ENCODE peak calls at places on chromosomes 3 and 15, in five cellular contexts. One of them, this sample, is unnamed.

GRCh38 chr15:89068325-89068784 is 19.9 kb upstream of the ABHD2 start:
- DNase-seq in HCT116: no peak
- DNase-seq in lower leg skin: no peak
- DNase-seq in ovary: no peak
- DNase-seq in fibroblast of pulmonary artery: peak
- DNase-seq in this sample: peak

GRCh38 chr15:68512578-68512977 is 66.2 kb upstream of the CORO2B start:
- DNase-seq in ovary: no peak
- DNase-seq in HCT116: no peak
- DNase-seq in lower leg skin: peak
- DNase-seq in fibroblast of pulmonary artery: peak
- DNase-seq in this sample: no peak

GRCh38 chr3:192887047-192887446 is 30.6 kb downstream of the MB21D2 start:
- DNase-seq in HCT116: peak
- DNase-seq in ovary: no peak
- DNase-seq in fibroblast of pulmonary artery: peak
- DNase-seq in lower leg skin: no peak
- DNase-seq in this sample: no peak

GRCh38 chr3:148074916-148075315 is 622.8 kb upstream of the AGTR1 start:
- DNase-seq in HCT116: no peak
- DNase-seq in lower leg skin: no peak
- DNase-seq in fibroblast of pulmonary artery: no peak
- DNase-seq in ovary: no peak
- DNase-seq in this sample: no peak

GRCh38 chr15:28944696-28945300 is 59.0 kb downstream of the APBA2 start:
- DNase-seq in lower leg skin: no peak
- DNase-seq in HCT116: no peak
- DNase-seq in fibroblast of pulmonary artery: no peak
- DNase-seq in ovary: no peak
- DNase-seq in this sample: no peak

GRCh38 chr15:48579945-48580671 is 65.4 kb downstream of the FBN1 start:
- DNase-seq in ovary: no peak
- DNase-seq in fibroblast of pulmonary artery: peak
- DNase-seq in HCT116: no peak
- DNase-seq in lower leg skin: no peak
- DNase-seq in this sample: no peak

GRCh38 chr3:137761563-137762503 is 2.3 kb upstream of the SOX14 start:
- DNase-seq in fibroblast of pulmonary artery: no peak
- DNase-seq in lower leg skin: no peak
- DNase-seq in ovary: no peak
- DNase-seq in HCT116: no peak
- DNase-seq in this sample: no peak

GRCh38 chr3:117439812-117440211 is 730.2 kb downstream of the TUSC7 start:
- DNase-seq in lower leg skin: no peak
- DNase-seq in HCT116: no peak
- DNase-seq in ovary: no peak
- DNase-seq in fibroblast of pulmonary artery: peak
- DNase-seq in this sample: no peak

GRCh38 chr15:87736401-87736800 is 520.1 kb downstream of the NTRK3 start:
- DNase-seq in lower leg skin: no peak
- DNase-seq in ovary: no peak
- DNase-seq in fibroblast of pulmonary artery: peak
- DNase-seq in HCT116: no peak
- DNase-seq in this sample: no peak

GRCh38 chr3:51642462-51642861 is 28.6 kb upstream of the TEX264 start:
- DNase-seq in ovary: no peak
- DNase-seq in lower leg skin: no peak
- DNase-seq in HCT116: no peak
- DNase-seq in fibroblast of pulmonary artery: peak
- DNase-seq in this sample: no peak

GRCh38 chr15:101103589-101103988 is 148.3 kb downstream of the CHSY1 start:
- DNase-seq in ovary: no peak
- DNase-seq in HCT116: no peak
- DNase-seq in fibroblast of pulmonary artery: no peak
- DNase-seq in lower leg skin: no peak
- DNase-seq in this sample: no peak

GRCh38 chr3:155093261-155093660 is 13.1 kb downstream of the MME start:
- DNase-seq in lower leg skin: no peak
- DNase-seq in HCT116: no peak
- DNase-seq in ovary: no peak
- DNase-seq in fibroblast of pulmonary artery: no peak
- DNase-seq in this sample: no peak

GRCh38 chr15:69853572-69853971 is 244.1 kb downstream of the TLE3 start:
- DNase-seq in lower leg skin: peak
- DNase-seq in ovary: no peak
- DNase-seq in HCT116: peak
- DNase-seq in fibroblast of pulmonary artery: peak
- DNase-seq in this sample: no peak

GRCh38 chr15:94972314-94972713 is 741.0 kb downstream of the MCTP2 start:
- DNase-seq in lower leg skin: no peak
- DNase-seq in fibroblast of pulmonary artery: peak
- DNase-seq in ovary: no peak
- DNase-seq in HCT116: no peak
- DNase-seq in this sample: no peak

GRCh38 chr3:10888523-10889081 is 72.6 kb downstream of the SLC6A11 start:
- DNase-seq in ovary: no peak
- DNase-seq in fibroblast of pulmonary artery: no peak
- DNase-seq in lower leg skin: no peak
- DNase-seq in HCT116: no peak
- DNase-seq in this sample: no peak

GRCh38 chr3:159882784-159883779 is 105.6 kb upstream of the IL12A start:
- DNase-seq in HCT116: no peak
- DNase-seq in lower leg skin: no peak
- DNase-seq in ovary: no peak
- DNase-seq in fibroblast of pulmonary artery: peak
- DNase-seq in this sample: peak

GRCh38 chr3:177833392-177833791 is 636.1 kb upstream of the TBL1XR1 start:
- DNase-seq in fibroblast of pulmonary artery: no peak
- DNase-seq in lower leg skin: no peak
- DNase-seq in ovary: no peak
- DNase-seq in HCT116: no peak
- DNase-seq in this sample: no peak

GRCh38 chr3:161069441-161070251 is 35.5 kb downstream of the B3GALNT1 start:
- DNase-seq in HCT116: no peak
- DNase-seq in ovary: no peak
- DNase-seq in fibroblast of pulmonary artery: peak
- DNase-seq in lower leg skin: peak
- DNase-seq in this sample: no peak

GRCh38 chr15:74431645-74432044 is 2.1 kb downstream of the SEMA7A start:
- DNase-seq in lower leg skin: no peak
- DNase-seq in fibroblast of pulmonary artery: no peak
- DNase-seq in HCT116: no peak
- DNase-seq in ovary: no peak
- DNase-seq in this sample: no peak

DNA sequence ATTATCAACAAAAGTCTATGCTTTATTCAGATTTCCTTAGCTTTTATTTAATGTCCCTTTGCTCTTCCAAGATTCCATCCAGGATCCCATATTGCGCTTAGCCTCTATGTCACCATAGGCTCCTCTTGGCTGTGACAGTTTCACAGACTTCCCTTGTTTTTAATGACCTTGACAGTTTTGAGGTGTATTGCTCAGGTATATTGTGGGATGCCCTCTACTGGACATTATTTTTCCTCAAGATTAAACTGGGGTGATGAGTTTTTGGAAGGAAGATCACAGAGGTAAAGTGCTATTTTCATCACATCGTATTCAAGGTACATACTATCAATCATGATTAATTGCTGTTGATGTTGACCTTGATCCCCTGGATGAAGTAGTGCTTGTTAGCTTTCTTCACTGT is 99.1 kb upstream of the SMAD3 start:
- DNase-seq in ovary: no peak
- DNase-seq in fibroblast of pulmonary artery: no peak
- DNase-seq in HCT116: peak
- DNase-seq in lower leg skin: no peak
- DNase-seq in this sample: no peak
- TF ChIP-seq CTCF in ovary: no peak
- TF ChIP-seq CTCF in fibroblast of pulmonary artery: peak
- TF ChIP-seq CTCF in HCT116: peak
- TF ChIP-seq CTCF in lower leg skin: no peak
- TF ChIP-seq CTCF in this sample: peak

GRCh38 chr15:59396660-59397059 is 24.0 kb upstream of the MYO1E start:
- DNase-seq in fibroblast of pulmonary artery: no peak
- DNase-seq in ovary: no peak
- DNase-seq in HCT116: no peak
- DNase-seq in lower leg skin: no peak
- DNase-seq in this sample: no peak
- TF ChIP-seq CTCF in fibroblast of pulmonary artery: no peak
- TF ChIP-seq CTCF in ovary: no peak
- TF ChIP-seq CTCF in HCT116: peak
- TF ChIP-seq CTCF in lower leg skin: no peak
- TF ChIP-seq CTCF in this sample: no peak

GRCh38 chr3:186609247-186609868 is 3.5 kb upstream of the AHSG start:
- DNase-seq in ovary: no peak
- DNase-seq in lower leg skin: no peak
- DNase-seq in fibroblast of pulmonary artery: peak
- DNase-seq in HCT116: peak
- DNase-seq in this sample: no peak
- TF ChIP-seq CTCF in ovary: no peak
- TF ChIP-seq CTCF in lower leg skin: no peak
- TF ChIP-seq CTCF in fibroblast of pulmonary artery: peak
- TF ChIP-seq CTCF in HCT116: peak
- TF ChIP-seq CTCF in this sample: peak

GRCh38 chr3:139586420-139587017 is 47.0 kb upstream of the RBP1 start:
- DNase-seq in HCT116: no peak
- DNase-seq in fibroblast of pulmonary artery: no peak
- DNase-seq in ovary: no peak
- DNase-seq in lower leg skin: no peak
- DNase-seq in this sample: no peak

GRCh38 chr3:139585820-139586219 is 46.3 kb upstream of the RBP1 start:
- DNase-seq in ovary: no peak
- DNase-seq in HCT116: no peak
- DNase-seq in fibroblast of pulmonary artery: no peak
- DNase-seq in lower leg skin: no peak
- DNase-seq in this sample: no peak

DNA sequence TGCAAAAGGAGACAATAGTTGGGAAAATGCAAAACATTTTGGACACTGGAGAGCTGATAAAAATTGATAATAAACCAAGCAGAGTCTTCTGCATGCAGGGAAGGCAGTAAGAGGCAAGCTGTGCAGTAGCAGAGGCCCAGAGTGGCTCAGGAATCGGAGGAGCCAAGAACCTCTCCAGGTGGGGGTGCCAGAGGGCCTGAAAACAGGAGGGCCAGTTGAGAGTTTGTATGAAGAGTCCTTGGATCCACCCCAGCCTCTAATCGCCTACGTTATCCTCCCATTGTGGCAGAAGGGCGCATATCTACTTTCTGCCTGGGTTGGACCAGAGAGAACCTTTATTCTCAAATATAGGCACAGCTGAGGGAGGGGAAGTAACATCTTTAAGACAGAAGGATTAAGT is 48.9 kb upstream of the RBP1 start:
- DNase-seq in lower leg skin: no peak
- DNase-seq in HCT116: peak
- DNase-seq in ovary: no peak
- DNase-seq in fibroblast of pulmonary artery: no peak
- DNase-seq in this sample: no peak
- TF ChIP-seq CTCF in lower leg skin: no peak
- TF ChIP-seq CTCF in HCT116: peak
- TF ChIP-seq CTCF in ovary: no peak
- TF ChIP-seq CTCF in fibroblast of pulmonary artery: no peak
- TF ChIP-seq CTCF in this sample: no peak

DNA sequence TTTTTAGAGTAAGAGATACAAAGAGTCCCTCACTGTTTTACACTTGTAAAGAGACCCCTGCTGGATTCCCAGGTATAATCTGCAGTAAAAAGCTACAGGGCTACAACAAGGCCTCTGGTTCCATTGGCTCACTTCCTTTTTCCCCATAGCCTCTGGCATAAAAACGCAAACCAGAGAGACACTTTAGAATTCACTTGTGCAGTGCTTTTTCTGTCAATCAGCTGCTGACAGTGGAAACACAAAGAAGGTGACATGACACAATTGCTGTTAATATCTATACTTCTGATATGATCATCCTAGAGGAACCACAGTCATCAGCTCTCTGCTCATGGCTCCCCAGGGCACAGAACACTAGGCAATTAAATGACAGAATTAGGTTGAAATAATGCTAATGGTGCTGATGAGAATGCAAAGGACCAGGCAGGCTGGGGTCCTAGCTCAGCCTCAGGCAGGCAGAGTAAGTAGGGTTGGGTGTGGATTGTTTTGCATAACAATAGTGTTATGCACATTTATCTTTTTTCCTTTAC is 667.9 kb upstream of the CFAP20DC start:
- DNase-seq in lower leg skin: no peak
- DNase-seq in fibroblast of pulmonary artery: no peak
- DNase-seq in HCT116: no peak
- DNase-seq in ovary: no peak
- DNase-seq in this sample: no peak
- TF ChIP-seq CTCF in lower leg skin: no peak
- TF ChIP-seq CTCF in fibroblast of pulmonary artery: no peak
- TF ChIP-seq CTCF in HCT116: no peak
- TF ChIP-seq CTCF in ovary: no peak
- TF ChIP-seq CTCF in this sample: no peak

GRCh38 chr3:132210476-132211346 is 106.5 kb upstream of the ACP3 start:
- DNase-seq in ovary: no peak
- DNase-seq in lower leg skin: no peak
- DNase-seq in HCT116: peak
- DNase-seq in fibroblast of pulmonary artery: peak
- DNase-seq in this sample: no peak
- TF ChIP-seq CTCF in ovary: no peak
- TF ChIP-seq CTCF in lower leg skin: no peak
- TF ChIP-seq CTCF in HCT116: peak
- TF ChIP-seq CTCF in fibroblast of pulmonary artery: peak
- TF ChIP-seq CTCF in this sample: peak

GRCh38 chr15:77632760-77633133 is at the start of gene LINGO1:
- DNase-seq in HCT116: no peak
- DNase-seq in lower leg skin: no peak
- DNase-seq in ovary: peak
- DNase-seq in fibroblast of pulmonary artery: no peak
- DNase-seq in this sample: no peak
- TF ChIP-seq CTCF in HCT116: no peak
- TF ChIP-seq CTCF in lower leg skin: no peak
- TF ChIP-seq CTCF in ovary: no peak
- TF ChIP-seq CTCF in fibroblast of pulmonary artery: no peak
- TF ChIP-seq CTCF in this sample: no peak

DNA sequence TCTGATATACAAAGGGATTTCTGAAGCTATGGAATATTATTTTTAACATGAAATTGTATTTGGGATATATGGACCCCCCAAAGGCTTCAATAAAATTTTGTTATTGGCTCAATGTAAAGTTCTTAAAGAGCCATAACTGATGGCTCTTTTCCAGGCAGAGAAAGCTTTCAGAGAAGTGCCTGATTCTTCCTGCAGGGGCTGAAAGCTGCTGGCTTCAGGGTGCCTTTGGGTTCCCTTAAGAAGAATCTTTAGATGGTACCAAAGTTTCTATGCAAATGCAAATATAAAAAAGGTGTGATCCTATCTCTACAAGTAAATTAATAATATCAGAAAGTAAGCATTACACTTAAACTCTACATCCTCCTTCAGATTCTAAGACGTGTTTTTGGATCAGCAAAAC is 72.6 kb downstream of the NR2F2 start:
- DNase-seq in ovary: no peak
- DNase-seq in fibroblast of pulmonary artery: no peak
- DNase-seq in lower leg skin: no peak
- DNase-seq in HCT116: no peak
- DNase-seq in this sample: no peak
- TF ChIP-seq CTCF in ovary: no peak
- TF ChIP-seq CTCF in fibroblast of pulmonary artery: no peak
- TF ChIP-seq CTCF in lower leg skin: no peak
- TF ChIP-seq CTCF in HCT116: no peak
- TF ChIP-seq CTCF in this sample: no peak

GRCh38 chr3:53668872-53669271 is 174.5 kb downstream of the CACNA1D start:
- DNase-seq in fibroblast of pulmonary artery: peak
- DNase-seq in ovary: no peak
- DNase-seq in lower leg skin: no peak
- DNase-seq in HCT116: peak
- DNase-seq in this sample: no peak
- TF ChIP-seq CTCF in fibroblast of pulmonary artery: peak
- TF ChIP-seq CTCF in ovary: no peak
- TF ChIP-seq CTCF in lower leg skin: no peak
- TF ChIP-seq CTCF in HCT116: peak
- TF ChIP-seq CTCF in this sample: peak

This sample was measured in HFF-Myc.